ENCODE peak calls at places on chromosomes 6 and 20, in seven cellular contexts. M is astrocyte of the spinal cord, Q is esophagus squamous epithelium, U is hepatocyte, R is GM10248, Y is SK-N-SH, G is endothelial cell. F is an unnamed sample.

GRCh38 chr6:134079406-134079921 is 27.0 kb upstream of the SLC2A12 start:
- DNase-seq in M (no peak), Q (no peak), U (no peak), R (no peak), Y (no peak), G (no peak), F (no peak)

GRCh38 chr6:159844737-159845645 is 44.9 kb downstream of the PNLDC1 start:
- DNase-seq in M (no peak), Q (no peak), U (no peak), R (no peak), Y (no peak), G (no peak), F (no peak)

GRCh38 chr20:43942661-43943285 is 28.1 kb downstream of the TOX2 start:
- DNase-seq in M (peak), Q (no peak), U (no peak), R (peak), Y (no peak), G (no peak), F (no peak)

GRCh38 chr20:17875106-17875980 is 93.3 kb downstream of the SNX5 start:
- DNase-seq in M (peak), Q (no peak), U (peak), R (no peak), Y (no peak), G (no peak), F (no peak)

GRCh38 chr6:162123797-162124196 is 603.8 kb downstream of the PRKN start:
- DNase-seq in M (no peak), Q (no peak), U (peak), R (no peak), Y (peak), G (no peak), F (no peak)

GRCh38 chr20:61520761-61521460 is 268.9 kb downstream of the CDH4 start:
- DNase-seq in M (peak), Q (no peak), U (no peak), R (no peak), Y (no peak), G (no peak), F (no peak)

GRCh38 chr6:84072452-84072997 is 39.0 kb downstream of the MRAP2 start:
- DNase-seq in M (no peak), Q (no peak), U (no peak), R (no peak), Y (no peak), G (no peak), F (no peak)

GRCh38 chr6:21666200-21666671 is 72.7 kb downstream of the SOX4 start:
- DNase-seq in M (no peak), Q (no peak), U (peak), R (peak), Y (peak), G (peak), F (no peak)

GRCh38 chr6:112939543-112939942 is 592.4 kb downstream of the RFPL4B start:
- DNase-seq in M (no peak), Q (no peak), U (no peak), R (no peak), Y (peak), G (no peak), F (no peak)

GRCh38 chr6:35601331-35602132 is 87.2 kb downstream of the FKBP5 start:
- DNase-seq in M (peak), Q (no peak), U (peak), R (peak), Y (peak), G (no peak), F (no peak)

GRCh38 chr6:158259136-158259535 is 53.1 kb upstream of the TULP4 start:
- DNase-seq in M (no peak), Q (no peak), U (no peak), R (no peak), Y (no peak), G (no peak), F (no peak)

GRCh38 chr6:100464910-100465700 is at the start of gene SIM1:
- DNase-seq in M (peak), Q (no peak), U (peak), R (peak), Y (peak), G (peak), F (peak)

DNA sequence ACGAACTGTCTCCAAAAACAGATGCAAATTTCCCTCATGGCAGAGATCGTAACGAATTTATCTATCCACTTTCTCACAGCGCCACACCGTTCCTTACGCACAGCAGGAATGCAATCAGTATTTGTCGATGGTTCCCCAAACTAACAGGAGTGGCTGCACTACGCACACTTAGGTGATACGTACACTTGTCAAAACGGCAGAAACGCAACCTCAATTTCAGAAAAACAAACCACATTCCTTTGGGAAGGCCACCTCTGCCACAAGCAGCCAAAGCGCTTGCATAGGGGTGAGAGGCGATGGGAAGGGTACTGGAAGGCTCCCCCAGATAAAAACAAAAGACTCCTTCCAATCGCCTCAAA is 638 bp downstream of the MDN1 start:
- DNase-seq in M (peak), Q (no peak), U (peak), R (no peak), Y (no peak), G (no peak), F (no peak)
- TF ChIP-seq CTCF in M (no peak), Q (no peak), U (no peak), R (no peak), Y (no peak), G (no peak), F (no peak)

GRCh38 chr6:37695857-37696219 is 1.8 kb downstream of the MDGA1 start:
- DNase-seq in M (no peak), Q (no peak), U (no peak), R (no peak), Y (peak), G (peak), F (no peak)

GRCh38 chr6:37696220-37696840 is 1.4 kb downstream of the MDGA1 start:
- DNase-seq in M (peak), Q (no peak), U (peak), R (peak), Y (peak), G (peak), F (no peak)

GRCh38 chr6:37695273-37695672 is 2.4 kb downstream of the MDGA1 start:
- DNase-seq in M (no peak), Q (no peak), U (no peak), R (no peak), Y (no peak), G (no peak), F (no peak)

GRCh38 chr6:37698264-37699137 is 818 bp upstream of the MDGA1 start:
- DNase-seq in M (peak), Q (no peak), U (peak), R (peak), Y (peak), G (peak), F (peak)

DNA sequence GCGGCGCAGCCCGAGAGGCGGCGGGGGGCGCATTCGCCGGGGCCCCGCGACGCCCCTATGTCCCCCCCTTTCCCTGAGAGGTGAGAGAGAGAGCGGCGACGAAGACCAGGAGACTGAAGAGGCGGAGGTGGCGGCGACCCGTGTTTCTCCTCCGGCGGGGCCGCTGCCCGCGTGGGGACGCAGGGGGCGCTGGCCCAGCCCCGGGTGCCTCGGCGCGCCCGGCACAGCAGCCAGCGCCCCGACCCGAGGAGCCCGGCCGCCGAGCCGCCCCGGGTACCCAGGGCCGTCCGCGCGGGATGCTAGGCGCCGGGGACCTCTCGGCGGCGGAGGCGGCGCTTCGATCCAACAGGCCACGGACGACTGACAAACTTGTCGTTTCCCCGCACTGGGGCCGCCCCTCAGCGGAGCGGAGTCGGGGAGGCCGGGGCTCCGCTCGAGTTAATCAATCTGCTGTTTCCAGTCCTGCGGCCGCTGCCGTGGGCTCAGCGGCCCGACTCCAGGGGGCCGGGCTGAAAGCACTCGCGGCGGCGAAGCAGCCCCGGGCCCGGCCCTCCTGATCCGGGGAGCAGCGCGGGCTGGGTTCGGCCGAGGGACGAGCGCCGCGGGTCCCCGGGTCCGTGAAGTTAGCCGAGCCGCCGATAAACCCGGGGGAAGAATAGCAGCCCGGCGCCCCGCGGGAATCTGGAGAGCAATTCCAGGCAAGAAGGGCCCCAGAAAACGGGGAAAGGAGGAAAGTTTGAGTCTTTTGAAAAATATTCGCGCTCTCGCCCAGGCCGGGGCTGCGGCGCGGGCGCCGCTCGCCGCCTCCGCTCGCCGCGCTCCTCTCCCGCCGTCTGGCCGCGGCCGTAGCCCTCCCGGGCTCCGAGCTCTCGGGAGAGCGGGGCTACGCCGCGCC is 595 bp downstream of the MDGA1 start:
- DNase-seq in M (peak), Q (no peak), U (peak), R (peak), Y (peak), G (peak), F (no peak)
- TF ChIP-seq CTCF in M (no peak), Q (peak), U (peak), R (peak), Y (peak), G (peak), F (peak)

GRCh38 chr20:35404614-35405259 is 7.0 kb downstream of the UQCC1 start:
- DNase-seq in M (no peak), Q (no peak), U (no peak), R (peak), Y (no peak), G (no peak), F (no peak)
- TF ChIP-seq CTCF in M (no peak), Q (no peak), U (no peak), R (no peak), Y (no peak), G (no peak), F (no peak)

DNA sequence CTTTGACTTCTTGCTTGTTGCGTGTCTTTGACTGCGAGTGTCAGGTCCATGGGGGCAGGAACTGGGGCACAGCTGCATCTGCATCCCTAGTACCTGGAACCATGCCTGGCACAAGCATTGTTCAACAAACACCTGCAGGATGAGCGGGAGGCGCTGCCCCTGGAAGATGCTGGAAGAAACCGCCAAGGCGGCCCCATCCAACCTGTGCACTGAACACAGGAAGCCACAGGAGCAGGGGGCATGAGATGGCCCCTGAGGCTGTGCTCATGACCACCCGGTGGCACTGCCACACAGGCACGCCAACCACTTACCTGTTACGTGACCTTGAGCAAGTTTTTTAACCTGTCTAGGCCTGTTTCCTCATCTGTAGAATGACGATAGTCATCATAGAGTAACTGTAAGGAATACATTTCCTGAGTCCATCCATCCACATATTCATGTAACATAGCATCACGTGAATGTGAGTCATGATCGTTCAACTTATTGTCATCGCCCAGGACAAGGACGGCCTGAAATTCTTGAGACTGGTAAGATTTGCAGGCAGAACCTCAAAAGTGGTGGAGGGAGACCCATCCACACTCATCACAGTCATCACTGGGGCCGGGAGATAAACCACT is 374.2 kb downstream of the PREX1 start:
- DNase-seq in M (no peak), Q (no peak), U (no peak), R (no peak), Y (no peak), G (no peak), F (no peak)
- TF ChIP-seq CTCF in M (no peak), Q (no peak), U (no peak), R (no peak), Y (no peak), G (no peak), F (no peak)

GRCh38 chr6:5078121-5078695 is 6.9 kb upstream of the PPP1R3G start:
- DNase-seq in M (no peak), Q (no peak), U (no peak), R (peak), Y (peak), G (no peak), F (no peak)
- TF ChIP-seq CTCF in M (peak), Q (no peak), U (peak), R (peak), Y (peak), G (no peak), F (no peak)

DNA sequence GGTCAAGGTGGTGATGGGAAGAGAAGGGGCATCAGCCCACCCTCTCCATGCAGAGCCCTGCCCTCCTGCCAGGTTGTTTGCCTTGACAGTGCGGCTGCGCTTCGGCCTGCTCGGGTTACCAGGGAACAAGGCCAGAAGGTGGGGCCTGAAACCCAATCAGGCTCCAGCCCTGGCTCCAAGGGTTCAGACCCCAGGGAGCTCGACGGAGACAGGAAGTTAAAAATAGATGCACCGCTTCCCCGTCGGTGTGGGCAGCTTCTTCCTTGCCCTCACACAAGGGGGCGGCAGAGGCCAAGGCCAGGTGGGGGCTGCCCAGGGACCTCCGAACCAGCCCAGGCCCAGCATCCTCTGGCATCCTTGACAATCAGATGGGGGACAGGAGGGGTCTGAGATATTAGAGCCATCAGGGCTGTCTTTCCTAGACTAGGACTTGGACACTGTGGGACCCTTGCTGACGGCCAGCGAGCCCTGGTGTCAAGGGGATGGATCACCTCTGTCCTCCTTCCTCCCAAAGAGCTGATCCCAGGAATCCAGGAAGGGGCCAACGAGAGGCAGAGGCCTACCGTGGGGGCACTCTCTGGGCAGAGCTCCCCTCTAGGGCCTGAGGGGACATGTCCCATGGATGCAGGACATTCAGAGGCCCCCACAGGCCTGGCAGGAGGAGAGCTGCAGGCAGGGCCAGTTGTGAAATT is 65.2 kb downstream of the RIPOR3 start:
- DNase-seq in M (peak), Q (no peak), U (peak), R (no peak), Y (peak), G (peak), F (no peak)
- TF ChIP-seq CTCF in M (peak), Q (peak), U (peak), R (peak), Y (peak), G (peak), F (peak)

DNA sequence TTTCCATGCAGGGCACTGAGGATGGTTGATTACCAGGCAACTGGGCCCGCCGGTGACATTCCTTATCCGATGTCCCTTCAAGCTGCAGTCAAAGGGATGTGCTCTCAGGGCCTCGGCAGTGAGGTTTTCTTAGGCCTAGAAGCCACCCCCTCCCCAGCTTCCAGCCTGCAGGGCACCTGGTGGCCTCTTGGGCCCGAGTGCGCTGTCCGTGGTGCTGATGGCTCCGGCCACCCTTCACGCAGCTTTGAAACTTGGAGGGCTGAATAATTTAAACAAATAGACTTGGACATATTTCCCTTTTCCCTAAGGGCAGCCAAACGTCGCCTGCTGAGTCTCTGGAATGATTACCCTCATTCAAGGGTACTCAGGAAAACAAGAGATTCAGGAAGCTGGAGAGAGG is 8.9 kb upstream of the MLN start:
- DNase-seq in M (peak), Q (no peak), U (peak), R (peak), Y (peak), G (peak), F (peak)
- TF ChIP-seq CTCF in M (peak), Q (peak), U (no peak), R (no peak), Y (peak), G (peak), F (peak)

DNA sequence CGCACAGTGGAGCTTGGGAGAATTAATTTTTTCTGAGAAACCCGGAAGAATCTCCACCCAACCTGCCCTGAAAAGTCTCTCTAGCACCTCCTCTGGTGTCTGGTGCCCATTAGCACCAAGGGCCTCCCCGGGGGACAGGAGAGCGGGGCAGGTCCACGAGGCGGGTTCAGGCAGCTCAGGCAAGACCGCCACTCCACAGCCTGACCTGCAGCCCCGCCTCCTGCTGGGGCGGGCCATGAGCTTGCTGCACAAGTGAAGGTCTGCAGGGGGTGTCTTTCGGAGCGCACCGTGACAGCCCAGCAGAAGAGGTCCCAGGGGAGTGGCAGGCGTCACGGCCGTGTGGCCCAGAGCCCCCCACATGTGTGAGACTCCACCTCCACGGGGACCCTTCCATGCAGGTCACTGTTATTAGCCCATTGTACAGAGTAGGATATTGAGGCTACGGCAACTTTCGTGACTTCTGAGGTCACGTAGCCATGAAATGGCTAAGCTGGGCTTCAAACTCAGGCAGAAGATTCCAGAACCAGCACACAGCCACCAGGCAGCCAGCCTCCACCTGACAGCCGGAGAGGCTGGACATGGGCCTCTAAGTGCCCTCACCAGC is 63.9 kb upstream of the SLCO4A1 start:
- DNase-seq in M (no peak), Q (no peak), U (no peak), R (no peak), Y (peak), G (no peak), F (no peak)
- TF ChIP-seq CTCF in M (no peak), Q (no peak), U (no peak), R (no peak), Y (no peak), G (no peak), F (no peak)

F was measured in type B pancreatic cell.